ENCODE peak calls at places on chromosomes 4 and X, in nine cellular contexts. K is effector memory CD8-positive, alpha-beta T cell; E is pancreas; N is iris pigment epithelial cell; W is heart right ventricle; U is immature natural killer cell; A is GM23248; Y is Caco-2; J is caudate nucleus. B is an unnamed sample.

GRCh38 chr4:85725727-85726170 is 250.8 kb downstream of the ARHGAP24 start:
- DNase-seq in N (peak; percentile 46), Y (no peak), J (no peak), W (peak; percentile 46), U (no peak), E (peak; percentile 86), A (peak; percentile 52), K (no peak), B (no peak)

GRCh38 chrX:68433155-68433980 is at the start of gene OPHN1:
- DNase-seq in W (peak; percentile 78), N (peak; percentile 76), A (peak; percentile 90), E (peak; percentile 72), K (no peak), Y (peak; percentile 78), J (peak; percentile 59), U (no peak), B (no peak)

GRCh38 chr4:153185453-153185852 is 18.8 kb upstream of the TRIM2 start:
- DNase-seq in K (no peak), W (no peak), J (no peak), U (no peak), E (no peak), N (no peak), A (no peak), Y (no peak), B (no peak)

GRCh38 chr4:85932371-85933305 is 427.2 kb downstream of the MAPK10 start:
- DNase-seq in U (no peak), J (no peak), Y (no peak), K (no peak), E (no peak), N (peak; percentile 16), A (no peak), W (no peak), B (no peak)

GRCh38 chrX:121135488-121136207 is 88.2 kb downstream of the GLUD2 start:
- DNase-seq in Y (no peak), E (no peak), A (no peak), K (no peak), W (no peak), U (no peak), N (no peak), J (no peak), B (no peak)

GRCh38 chr4:23455482-23455881 is 434.4 kb downstream of the PPARGC1A start:
- DNase-seq in J (no peak), N (no peak), W (no peak), A (no peak), Y (peak; percentile 37), U (no peak), K (no peak), E (peak; percentile 15), B (no peak)

GRCh38 chr4:168515222-168516011 is 18.6 kb downstream of the PALLD start:
- DNase-seq in A (no peak), Y (no peak), J (no peak), K (no peak), N (peak; percentile 15), E (peak; percentile 61), U (no peak), W (peak; percentile 29), B (no peak)

GRCh38 chrX:80648023-80648422 is 161.7 kb downstream of the BRWD3 start:
- DNase-seq in Y (no peak), A (peak; percentile 14), U (no peak), W (no peak), J (no peak), K (no peak), N (peak; percentile 9), E (no peak), B (no peak)

GRCh38 chr4:159048166-159048886 is 54.6 kb upstream of the RAPGEF2 start:
- DNase-seq in E (peak; percentile 79), A (peak; percentile 85), U (no peak), K (no peak), Y (peak; percentile 59), J (peak; percentile 31), W (peak; percentile 64), N (peak; percentile 81), B (no peak)

GRCh38 chrX:107628662-107629532 is 587 bp downstream of the PRPS1 start:
- DNase-seq in W (peak; percentile 12), A (peak; percentile 55), N (peak; percentile 37), K (peak; percentile 35), Y (peak; percentile 34), E (peak; percentile 23), U (peak; percentile 38), J (no peak), B (peak; percentile 30)

GRCh38 chr4:82429728-82430192 is 502 bp downstream of the HNRNPDL start:
- DNase-seq in Y (peak; percentile 59), A (peak; percentile 81), W (no peak), K (peak; percentile 70), U (peak; percentile 80), E (no peak), J (no peak), N (peak; percentile 44), B (no peak)

B was measured in CD4-positive, alpha-beta T cell.